ENCODE peak calls at places on chromosomes 6 and 20, in six cellular contexts. A is H1, X is GM12891, H is HepG2, S is GM12878, C is K562. I is an unnamed sample.

GRCh38 chr6:26327450-26328264 is 37.3 kb upstream of the BTN3A2 start:
- DNase-seq in A (no peak), C (peak; percentile 59), X (no peak), H (peak; percentile 88), S (no peak), I (no peak)

GRCh38 chr6:32393660-32394420 is 13.1 kb downstream of the BTNL2 start:
- DNase-seq in X (no peak), A (no peak), C (no peak), S (no peak), H (no peak), I (no peak)

GRCh38 chr6:127302728-127303675 is 36.3 kb downstream of the RNF146 start:
- DNase-seq in H (peak; percentile 25), C (peak; percentile 24), S (no peak), X (peak; percentile 0), A (no peak), I (no peak)

GRCh38 chr20:18391686-18392085 is 75.1 kb downstream of the DZANK1 start:
- DNase-seq in X (no peak), H (no peak), C (no peak), S (no peak), A (no peak), I (no peak)

GRCh38 chr6:110042670-110043296 is 64.7 kb downstream of the GPR6 start:
- DNase-seq in A (no peak), X (no peak), H (no peak), C (no peak), S (no peak), I (no peak)

GRCh38 chr6:95587989-95588388 is 10.7 kb downstream of the MANEA start:
- DNase-seq in X (no peak), S (no peak), C (no peak), H (no peak), A (no peak), I (no peak)

GRCh38 chr20:49510562-49511117 is 28.2 kb upstream of the KCNB1 start:
- DNase-seq in S (no peak), A (no peak), X (no peak), H (no peak), C (no peak), I (no peak)

GRCh38 chr6:31587791-31588777 is 2.0 kb downstream of the LST1 start:
- DNase-seq in A (no peak), H (no peak), C (no peak), S (no peak), X (no peak), I (no peak)

GRCh38 chr6:27810768-27811298 is 101.4 kb downstream of the OR2B2 start:
- DNase-seq in S (no peak), H (no peak), C (no peak), X (no peak), A (no peak), I (no peak)

GRCh38 chr6:32664827-32665362 is 1.6 kb downstream of the HLA-DQB1 start:
- DNase-seq in H (no peak), C (no peak), S (no peak), X (no peak), A (no peak), I (no peak)

GRCh38 chr20:41228858-41229257 is 88.7 kb downstream of the ZHX3 start:
- DNase-seq in C (no peak), X (no peak), A (no peak), H (no peak), S (no peak), I (no peak)

GRCh38 chr6:113776998-113777397 is 80.1 kb upstream of the MARCKS start:
- DNase-seq in X (no peak), A (peak; percentile 58), H (no peak), C (no peak), S (no peak), I (no peak)

GRCh38 chr6:111087871-111088667 is 766 bp downstream of the SLC16A10 start:
- DNase-seq in X (no peak), H (peak; percentile 63), C (no peak), S (no peak), A (no peak), I (no peak)

GRCh38 chr20:38158701-38159325 is 6.3 kb downstream of the TGM2 start:
- DNase-seq in X (no peak), A (no peak), C (peak; percentile 84), H (no peak), S (no peak), I (no peak)

GRCh38 chr20:3045816-3046676 is at the start of gene MRPS26:
- DNase-seq in H (peak; percentile 91), S (no peak), A (peak; percentile 63), X (peak; percentile 96), C (peak; percentile 86), I (peak; percentile 93)

GRCh38 chr6:161618816-161619454 is 345.1 kb upstream of the AGPAT4 start:
- DNase-seq in C (peak; percentile 37), A (peak; percentile 31), H (peak; percentile 49), S (no peak), X (no peak), I (no peak)

GRCh38 chr20:18984238-18985200 is 170.9 kb downstream of the SCP2D1 start:
- DNase-seq in A (no peak), X (no peak), H (no peak), C (peak; percentile 27), S (no peak), I (peak; percentile 23)

GRCh38 chr6:84847349-84848160 is 83.2 kb upstream of the TBX18 start:
- DNase-seq in S (no peak), X (no peak), C (peak; percentile 13), H (no peak), A (no peak), I (no peak)

GRCh38 chr20:46562373-46563169 is 12.1 kb upstream of the OCSTAMP start:
- DNase-seq in S (no peak), X (peak; percentile 49), A (peak; percentile 50), H (peak; percentile 87), C (peak; percentile 88), I (peak; percentile 52)

GRCh38 chr6:89460713-89461112 is 27.8 kb downstream of the ANKRD6 start:
- DNase-seq in H (no peak), X (no peak), A (no peak), C (no peak), S (no peak), I (no peak)

GRCh38 chr6:64256483-64256882 is 620.9 kb downstream of the PHF3 start:
- DNase-seq in S (no peak), A (no peak), C (no peak), X (no peak), H (no peak), I (no peak)

GRCh38 chr20:62814060-62814708 is 2.7 kb upstream of the COL9A3 start:
- DNase-seq in A (no peak), H (no peak), C (no peak), X (no peak), S (no peak), I (no peak)

GRCh38 chr6:44117397-44118128 is 9.7 kb downstream of the MRPL14 start:
- DNase-seq in X (no peak), A (no peak), H (no peak), S (no peak), C (no peak), I (no peak)

GRCh38 chr6:140538926-140539325 is 1164.5 kb upstream of the CITED2 start:
- DNase-seq in H (no peak), A (no peak), X (no peak), S (no peak), C (no peak), I (no peak)

GRCh38 chr20:57703013-57703412 is 6.8 kb downstream of the PMEPA1 start:
- DNase-seq in H (no peak), X (no peak), C (no peak), S (no peak), A (no peak), I (no peak)

GRCh38 chr20:37680420-37680819 is 13.4 kb upstream of the CTNNBL1 start:
- DNase-seq in H (no peak), X (no peak), S (no peak), C (no peak), A (no peak), I (no peak)

GRCh38 chr6:41427642-41428401 is 92.4 kb downstream of the NCR2 start:
- DNase-seq in X (no peak), H (peak; percentile 65), S (no peak), A (peak; percentile 73), C (no peak), I (no peak)

GRCh38 chr6:135498178-135498841 is 770 bp upstream of the AHI1 start:
- DNase-seq in H (peak; percentile 84), S (no peak), A (no peak), C (peak; percentile 71), X (no peak), I (no peak)
- TF ChIP-seq POLR2A in H (peak; percentile 87), S (no peak), A (no peak), C (peak; percentile 75), X (no peak), I (peak; percentile 52)

GRCh38 chr6:136994782-136995181 is 50.0 kb downstream of the IL20RA start:
- DNase-seq in A (no peak), S (no peak), C (no peak), X (no peak), H (peak; percentile 57), I (no peak)
- TF ChIP-seq POLR2AphosphoS5 in A (no peak), S (no peak), C (no peak), X (no peak), H (no peak), I (no peak)

DNA sequence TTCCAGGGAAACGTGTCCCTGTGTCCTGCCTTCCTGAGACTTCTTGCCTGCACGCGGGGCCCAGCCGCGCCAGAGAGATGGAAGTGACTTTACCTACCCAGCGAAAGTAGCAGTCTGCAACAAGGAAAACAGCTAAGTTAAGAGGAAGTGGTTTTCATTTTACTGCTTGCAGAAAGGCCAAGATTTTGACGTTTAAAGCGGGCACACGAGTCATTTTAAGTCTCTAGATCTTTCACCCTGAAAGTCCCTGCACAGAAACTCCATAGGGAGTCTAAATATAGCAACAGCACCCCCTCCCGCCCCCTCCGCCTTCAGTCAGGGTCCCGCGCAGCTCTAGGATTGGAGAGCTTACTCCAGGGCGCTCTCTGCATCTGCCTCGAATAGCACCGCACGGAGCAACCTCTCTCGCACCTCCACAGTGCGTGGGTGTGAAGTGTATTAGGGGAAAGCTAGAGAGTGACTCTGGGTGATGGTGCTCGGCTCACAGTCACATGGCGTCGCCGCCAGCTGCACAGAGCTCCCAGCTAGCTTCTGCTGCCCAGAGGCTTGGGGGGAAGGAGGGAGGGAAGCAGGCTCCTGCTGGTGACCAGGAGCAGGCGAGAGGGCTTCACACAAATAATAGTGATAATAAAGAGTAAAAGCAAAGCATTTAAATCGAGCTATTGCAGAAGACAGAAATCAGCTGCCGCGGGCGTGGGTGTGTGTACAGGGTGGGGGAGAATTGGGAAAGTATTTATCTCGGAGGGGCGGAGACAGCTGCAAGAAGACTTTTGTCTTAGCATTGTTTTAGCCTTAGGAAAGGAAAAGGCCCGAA is 1.8 kb upstream of the KCNQ5 start:
- DNase-seq in A (no peak), X (peak; percentile 32), S (peak; percentile 65), C (peak; percentile 72), H (no peak), I (peak; percentile 45)
- TF ChIP-seq TAF1 in A (no peak), X (no peak), S (no peak), C (peak; percentile 32), H (no peak), I (no peak)

DNA sequence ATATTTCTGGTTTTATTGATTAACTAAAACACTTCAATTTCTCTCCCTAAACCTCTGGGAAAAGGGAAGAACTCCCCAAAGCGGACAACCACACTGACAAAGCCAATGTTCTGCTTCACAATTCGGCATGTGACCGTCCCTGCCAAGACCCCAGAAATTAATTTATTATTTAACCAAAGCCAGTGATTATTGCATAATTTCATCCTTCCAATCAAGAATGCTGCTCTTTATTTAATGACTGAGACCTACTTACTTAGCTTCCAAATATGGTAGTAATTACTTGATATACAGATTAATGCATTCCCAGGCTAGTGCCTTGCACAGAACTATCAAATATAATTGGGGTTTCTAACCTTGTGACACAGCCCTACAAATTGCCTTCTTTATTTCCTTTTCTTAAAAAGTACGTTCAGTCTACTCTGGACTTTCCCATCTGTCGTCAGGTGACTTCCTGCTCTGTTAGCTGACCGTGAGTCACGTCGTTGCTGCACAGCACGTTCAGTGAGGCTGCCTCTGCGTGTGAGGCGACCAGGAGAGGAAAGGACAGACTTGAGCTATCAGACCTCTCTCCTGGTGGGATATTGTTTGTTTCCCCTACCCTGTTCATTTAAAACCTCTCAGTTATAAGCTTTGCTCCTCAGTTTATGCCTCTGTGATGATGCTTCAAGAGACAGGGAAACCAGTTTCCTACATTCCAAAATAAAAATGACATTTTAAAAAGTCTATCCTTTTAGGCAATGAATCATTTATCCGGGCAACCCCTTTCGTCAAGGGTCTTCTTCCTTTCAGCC is 55.7 kb upstream of the TNFAIP3 start:
- DNase-seq in C (peak; percentile 83), S (peak; percentile 95), H (peak; percentile 90), X (peak; percentile 55), A (no peak), I (peak; percentile 54)
- TF ChIP-seq POLR2A in C (peak; percentile 59), S (peak; percentile 88), H (peak; percentile 37), X (peak; percentile 86), A (no peak), I (peak; percentile 89)

I was measured in GM12892.